ENCODE peak calls at places on chromosomes 5 and 9, in six cellular contexts. J, X, S, A, C and F are unnamed samples.

GRCh38 chr9:38079410-38080105 is 10.5 kb upstream of the SHB start:
- DNase-seq in J (no peak), X (peak; percentile 54), S (no peak), A (no peak), C (peak; percentile 50), F (peak; percentile 44)

GRCh38 chr5:176822426-176823075 is 12.2 kb downstream of the UNC5A start:
- DNase-seq in J (no peak), X (no peak), S (no peak), A (no peak), C (no peak), F (no peak)

GRCh38 chr9:875119-875962 is 33.8 kb downstream of the DMRT1 start:
- DNase-seq in J (no peak), X (no peak), S (no peak), A (no peak), C (no peak), F (no peak)

GRCh38 chr5:73370620-73371583 is 77.7 kb downstream of the FOXD1 start:
- DNase-seq in J (no peak), X (no peak), S (no peak), A (no peak), C (peak; percentile 93), F (peak; percentile 25)

GRCh38 chr9:123353984-123354591 is 1.9 kb upstream of the CRB2 start:
- DNase-seq in J (peak; percentile 16), X (peak; percentile 70), S (peak; percentile 72), A (peak; percentile 22), C (peak; percentile 69), F (peak; percentile 85)

GRCh38 chr5:52725065-52725746 is 62.5 kb upstream of the ITGA1 start:
- DNase-seq in J (no peak), X (no peak), S (no peak), A (peak; percentile 13), C (no peak), F (peak; percentile 12)

GRCh38 chr5:132456553-132457361 is 33.8 kb downstream of the IRF1 start:
- DNase-seq in J (no peak), X (peak; percentile 84), S (no peak), A (peak; percentile 53), C (peak; percentile 90), F (no peak)

GRCh38 chr5:174947548-174947947 is 223.2 kb downstream of the MSX2 start:
- DNase-seq in J (no peak), X (no peak), S (no peak), A (no peak), C (peak; percentile 17), F (no peak)

GRCh38 chr5:133032852-133033742 is 6.7 kb upstream of the ZCCHC10 start:
- DNase-seq in J (no peak), X (no peak), S (no peak), A (no peak), C (no peak), F (no peak)

GRCh38 chr5:53560028-53560427 is 411 bp upstream of the NDUFS4 start:
- DNase-seq in J (no peak), X (no peak), S (no peak), A (no peak), C (no peak), F (no peak)

GRCh38 chr5:122170630-122171029 is 41.3 kb downstream of the ZNF474 start:
- DNase-seq in J (no peak), X (no peak), S (no peak), A (no peak), C (peak; percentile 64), F (no peak)

GRCh38 chr9:995776-996175 is 19.3 kb downstream of the DMRT3 start:
- DNase-seq in J (no peak), X (no peak), S (no peak), A (no peak), C (peak; percentile 50), F (no peak)

GRCh38 chr5:41924526-41924871 is 582 bp upstream of the FBXO4 start:
- DNase-seq in J (no peak), X (no peak), S (no peak), A (no peak), C (no peak), F (no peak)

GRCh38 chr5:167573274-167574127 is 717.9 kb upstream of the WWC1 start:
- DNase-seq in J (no peak), X (no peak), S (no peak), A (no peak), C (peak; percentile 80), F (no peak)

GRCh38 chr9:99259231-99259918 is 37.3 kb downstream of the SEC61B start:
- DNase-seq in J (peak; percentile 11), X (peak; percentile 87), S (peak; percentile 89), A (no peak), C (peak; percentile 54), F (peak; percentile 65)

GRCh38 chr5:91383956-91384300 is 811 bp upstream of the ARRDC3 start:
- DNase-seq in J (no peak), X (peak; percentile 55), S (no peak), A (no peak), C (peak; percentile 51), F (no peak)

GRCh38 chr9:122263699-122264349 is 816 bp downstream of the RBM18 start:
- DNase-seq in J (no peak), X (no peak), S (no peak), A (no peak), C (peak; percentile 56), F (no peak)

GRCh38 chr5:157470616-157471015 is 10.6 kb downstream of the NIPAL4 start:
- DNase-seq in J (no peak), X (no peak), S (no peak), A (no peak), C (no peak), F (no peak)

GRCh38 chr5:4882186-4882585 is 257.9 kb upstream of the ADAMTS16 start:
- DNase-seq in J (no peak), X (no peak), S (no peak), A (no peak), C (peak; percentile 53), F (no peak)

GRCh38 chr5:4880304-4880741 is 259.8 kb upstream of the ADAMTS16 start:
- DNase-seq in J (no peak), X (no peak), S (no peak), A (no peak), C (no peak), F (no peak)

GRCh38 chr5:4875942-4876341 is 264.2 kb upstream of the ADAMTS16 start:
- DNase-seq in J (no peak), X (no peak), S (no peak), A (no peak), C (no peak), F (no peak)

GRCh38 chr5:4879693-4880303 is 260.3 kb upstream of the ADAMTS16 start:
- DNase-seq in J (no peak), X (peak; percentile 61), S (peak; percentile 84), A (no peak), C (peak; percentile 78), F (peak; percentile 79)

GRCh38 chr5:4879075-4879474 is 261.1 kb upstream of the ADAMTS16 start:
- DNase-seq in J (no peak), X (no peak), S (no peak), A (no peak), C (no peak), F (no peak)
- H3K36me3 ChIP-seq in J (no peaks in the 10 kb centered on the region), X (no peaks in the 10 kb centered on the region), S (no peaks in the 10 kb centered on the region), A (no peaks in the 10 kb centered on the region), C (no peaks in the 10 kb centered on the region), F (no peaks in the 10 kb centered on the region)

GRCh38 chr5:14426521-14426920 is 155.1 kb upstream of the OTULINL start:
- DNase-seq in J (no peak), X (no peak), S (no peak), A (no peak), C (no peak), F (no peak)
- H3K36me3 ChIP-seq in J (peaks cover 7% of the 10 kb centered on the region), X (peaks cover 82% of the 10 kb centered on the region), S (no peaks in the 10 kb centered on the region), A (peaks cover 2% of the 10 kb centered on the region), C (peaks cover 64% of the 10 kb centered on the region), F (peaks cover 13% of the 10 kb centered on the region)

GRCh38 chr9:137103206-137103999 is 11.1 kb downstream of the DPP7 start:
- DNase-seq in J (no peak), X (no peak), S (peak; percentile 12), A (no peak), C (no peak), F (no peak)
- H3K36me3 ChIP-seq in J (peaks cover 64% of the 10 kb centered on the region), X (peaks cover 92% of the 10 kb centered on the region), S (no peaks in the 10 kb centered on the region), A (peaks cover 82% of the 10 kb centered on the region), C (no peaks in the 10 kb centered on the region), F (peaks cover 56% of the 10 kb centered on the region)

GRCh38 chr5:1172007-1172581 is 29.3 kb upstream of the SLC6A19 start:
- DNase-seq in J (no peak), X (peak; percentile 36), S (no peak), A (no peak), C (no peak), F (no peak)
- H3K36me3 ChIP-seq in J (no peaks in the 10 kb centered on the region), X (no peaks in the 10 kb centered on the region), S (no peaks in the 10 kb centered on the region), A (no peaks in the 10 kb centered on the region), C (no peaks in the 10 kb centered on the region), F (no peaks in the 10 kb centered on the region)

GRCh38 chr5:65766781-65767180 is 44.8 kb downstream of the NLN start:
- DNase-seq in J (no peak), X (no peak), S (no peak), A (no peak), C (no peak), F (no peak)

GRCh38 chr5:65769539-65769938 is 47.5 kb downstream of the NLN start:
- DNase-seq in J (no peak), X (no peak), S (no peak), A (no peak), C (peak; percentile 92), F (no peak)

GRCh38 chr5:65771266-65771665 is 49.3 kb downstream of the NLN start:
- DNase-seq in J (no peak), X (no peak), S (no peak), A (no peak), C (no peak), F (no peak)

GRCh38 chr5:65767565-65767964 is 45.6 kb downstream of the NLN start:
- DNase-seq in J (no peak), X (no peak), S (no peak), A (no peak), C (no peak), F (no peak)

GRCh38 chr5:65768723-65769122 is 46.7 kb downstream of the NLN start:
- DNase-seq in J (no peak), X (no peak), S (no peak), A (no peak), C (no peak), F (no peak)
- H3K36me3 ChIP-seq in J (no peaks in the 10 kb centered on the region), X (no peaks in the 10 kb centered on the region), S (no peaks in the 10 kb centered on the region), A (no peaks in the 10 kb centered on the region), C (peaks cover 6% of the 10 kb centered on the region), F (peaks cover 26% of the 10 kb centered on the region)

GRCh38 chr9:137110911-137111787 is 3.4 kb downstream of the DPP7 start:
- DNase-seq in J (no peak), X (no peak), S (no peak), A (no peak), C (no peak), F (no peak)
- H3K36me3 ChIP-seq in J (peaks cover 23% of the 10 kb centered on the region), X (peaks cover 68% of the 10 kb centered on the region), S (no peaks in the 10 kb centered on the region), A (peaks cover 19% of the 10 kb centered on the region), C (no peaks in the 10 kb centered on the region), F (peaks cover 55% of the 10 kb centered on the region)